ENCODE peak calls at places on chromosomes 2 and 18, in four cellular contexts. L, E, U and J are unnamed samples.

GRCh38 chr18:59357928-59358327 is 1.1 kb downstream of the LMAN1 start:
- DNase-seq in L (peak), E (peak), U (no peak), J (no peak)

GRCh38 chr2:237624565-237624964 is 2.8 kb upstream of the LRRFIP1 start:
- DNase-seq in L (no peak), E (no peak), U (peak), J (no peak)

GRCh38 chr2:54176577-54176976 is 61.2 kb downstream of the ACYP2 start:
- DNase-seq in L (peak), E (peak), U (peak), J (no peak)

GRCh38 chr2:101596346-101596745 is 101.2 kb upstream of the MAP4K4 start:
- DNase-seq in L (peak), E (no peak), U (no peak), J (no peak)

GRCh38 chr2:218999881-219000568 is 6.8 kb upstream of the CRYBA2 start:
- DNase-seq in L (no peak), E (no peak), U (peak), J (no peak)

GRCh38 chr2:71530246-71530986 is 77.1 kb downstream of the DYSF start:
- DNase-seq in L (peak), E (no peak), U (peak), J (peak)

GRCh38 chr2:7930800-7931635 is 750.8 kb upstream of the ID2 start:
- DNase-seq in L (peak), E (no peak), U (no peak), J (no peak)

GRCh38 chr2:149112713-149113112 is 74.2 kb downstream of the LYPD6B start:
- DNase-seq in L (no peak), E (no peak), U (no peak), J (no peak)

GRCh38 chr2:105959357-105959756 is 214.6 kb downstream of the NCK2 start:
- DNase-seq in L (no peak), E (no peak), U (no peak), J (no peak)

GRCh38 chr2:146989726-146990125 is 855.1 kb upstream of the ACVR2A start:
- DNase-seq in L (no peak), E (no peak), U (no peak), J (no peak)

GRCh38 chr2:117698287-117698686 is 116.2 kb upstream of the DDX18 start:
- DNase-seq in L (no peak), E (no peak), U (no peak), J (no peak)

GRCh38 chr2:24559714-24560113 is 68.7 kb downstream of the NCOA1 start:
- DNase-seq in L (peak), E (peak), U (no peak), J (no peak)

GRCh38 chr2:8438996-8439395 is 242.9 kb upstream of the ID2 start:
- DNase-seq in L (no peak), E (no peak), U (no peak), J (no peak)

GRCh38 chr2:85154048-85154753 is 21.0 kb downstream of the TCF7L1 start:
- DNase-seq in L (peak), E (no peak), U (no peak), J (no peak)

GRCh38 chr18:5903386-5903785 is 8.1 kb upstream of the TMEM200C start:
- DNase-seq in L (no peak), E (peak), U (no peak), J (no peak)

GRCh38 chr18:61690418-61691138 is 202.2 kb downstream of the RNF152 start:
- DNase-seq in L (no peak), E (no peak), U (no peak), J (no peak)

GRCh38 chr2:51812138-51812866 is 780.4 kb upstream of the NRXN1 start:
- DNase-seq in L (peak), E (no peak), U (no peak), J (no peak)

GRCh38 chr2:217790681-217791392 is 212.0 kb downstream of the TNS1 start:
- DNase-seq in L (peak), E (no peak), U (no peak), J (no peak)

GRCh38 chr2:60560734-60561649 is 7.5 kb upstream of the BCL11A start:
- DNase-seq in L (no peak), E (no peak), U (no peak), J (no peak)

GRCh38 chr2:172704072-172704936 is 31.3 kb upstream of the RAPGEF4 start:
- DNase-seq in L (peak), E (no peak), U (no peak), J (peak)

GRCh38 chr2:5077479-5078089 is 614.6 kb upstream of the SOX11 start:
- DNase-seq in L (no peak), E (no peak), U (no peak), J (no peak)

GRCh38 chr2:168179592-168179991 is 67.8 kb downstream of the STK39 start:
- DNase-seq in L (no peak), E (no peak), U (no peak), J (no peak)

GRCh38 chr18:26074256-26074655 is 16.2 kb downstream of the SS18 start:
- DNase-seq in L (no peak), E (no peak), U (no peak), J (no peak)

GRCh38 chr2:223747392-223748042 is 89.9 kb downstream of the AP1S3 start:
- DNase-seq in L (no peak), E (no peak), U (no peak), J (no peak)

GRCh38 chr2:23662941-23663729 is 263.8 kb downstream of the ATAD2B start:
- DNase-seq in L (no peak), E (no peak), U (no peak), J (no peak)

GRCh38 chr2:20640411-20641122 is 10.3 kb downstream of the HS1BP3 start:
- DNase-seq in L (no peak), E (no peak), U (no peak), J (no peak)

GRCh38 chr2:153543639-153544071 is 65.1 kb upstream of the RPRM start:
- DNase-seq in L (no peak), E (no peak), U (peak), J (no peak)

GRCh38 chr2:29213871-29214341 is 98.7 kb downstream of the CLIP4 start:
- DNase-seq in L (peak), E (no peak), U (no peak), J (no peak)

GRCh38 chr2:69131983-69132675 is 119.2 kb downstream of the ANTXR1 start:
- DNase-seq in L (no peak), E (no peak), U (no peak), J (no peak)

GRCh38 chr2:239609162-239609561 is 208.3 kb upstream of the HDAC4 start:
- DNase-seq in L (no peak), E (no peak), U (peak), J (no peak)

GRCh38 chr18:26383454-26384270 is 157.4 kb downstream of the TAF4B start:
- DNase-seq in L (peak), E (no peak), U (no peak), J (peak)

DNA sequence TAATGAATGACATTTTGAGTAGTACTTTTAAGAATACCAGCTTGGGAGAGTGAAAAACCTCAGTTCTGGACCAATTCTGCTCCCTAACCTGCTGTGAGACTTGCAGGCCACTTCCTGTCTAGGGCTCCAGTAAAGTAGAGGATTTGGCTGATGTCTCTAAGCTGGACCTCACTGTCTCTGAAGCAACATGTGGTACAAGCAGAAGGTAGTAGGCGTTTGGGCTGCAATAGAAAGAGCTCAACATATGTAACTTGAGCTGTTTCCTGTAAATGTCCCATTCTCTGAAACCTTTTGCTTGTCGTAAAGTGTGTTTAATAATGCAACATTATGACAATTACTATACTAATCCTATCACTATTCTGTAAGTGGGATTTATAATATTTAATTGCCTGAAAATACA is 213.1 kb downstream of the MYO3B start:
- DNase-seq in L (no peak), E (no peak), U (no peak), J (no peak)
- H3K4ac ChIP-seq in L (no peak), E (no peak), U (no peak), J (no peak)

GRCh38 chr18:32257073-32257780 is 67.4 kb downstream of the MEP1B start:
- DNase-seq in L (no peak), E (no peak), U (no peak), J (no peak)

GRCh38 chr18:32258558-32259204 is 68.8 kb downstream of the MEP1B start:
- DNase-seq in L (no peak), E (no peak), U (no peak), J (no peak)

GRCh38 chr18:32258148-32258547 is 68.3 kb downstream of the MEP1B start:
- DNase-seq in L (no peak), E (no peak), U (no peak), J (no peak)

GRCh38 chr18:32261003-32261402 is 71.2 kb downstream of the MEP1B start:
- DNase-seq in L (no peak), E (no peak), U (no peak), J (no peak)

DNA sequence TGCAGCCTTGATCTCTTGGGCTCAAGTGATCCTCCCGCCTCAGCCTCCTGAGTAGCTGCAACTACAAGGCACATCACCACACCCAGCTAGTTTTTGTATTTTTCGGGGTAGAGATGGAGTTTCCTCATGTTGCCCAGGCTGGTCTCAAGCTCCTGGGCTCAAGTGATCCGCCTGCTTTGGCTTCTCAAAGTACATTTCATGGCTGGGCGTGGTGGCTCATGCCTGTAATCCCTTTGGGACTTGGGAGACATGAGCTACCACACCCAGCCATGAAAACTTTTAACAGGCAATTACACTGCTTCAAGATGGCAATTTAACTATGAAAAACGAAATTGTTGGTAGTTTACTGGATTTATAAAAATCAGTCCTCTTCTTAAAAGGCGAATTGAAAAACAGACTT is 69.7 kb downstream of the MEP1B start:
- DNase-seq in L (no peak), E (no peak), U (no peak), J (no peak)
- H4K91ac ChIP-seq in L (no peak), E (no peak), U (no peak), J (no peak)

DNA sequence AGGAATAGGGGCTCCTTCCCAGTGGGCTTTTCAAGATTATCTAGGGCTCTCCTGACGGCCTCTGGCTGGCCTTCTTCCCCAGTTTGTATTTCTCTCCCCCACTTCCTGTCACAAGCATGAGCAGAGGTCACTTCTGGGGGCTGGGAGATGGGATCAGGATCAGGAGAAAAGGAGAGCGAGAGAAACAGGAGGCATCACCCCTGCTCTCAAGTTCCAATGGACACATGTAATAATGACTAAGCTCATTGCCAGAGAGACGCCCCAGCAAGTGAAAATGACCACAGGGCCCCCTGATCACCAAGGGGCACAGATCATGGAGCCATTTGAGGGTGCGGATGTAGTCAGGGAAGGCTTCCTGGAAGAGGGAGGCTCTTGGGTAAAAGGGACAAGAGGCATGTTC is 92.1 kb downstream of the SMAD7 start:
- DNase-seq in L (no peak), E (no peak), U (no peak), J (no peak)
- H3K27ac ChIP-seq in L (no peak), E (no peak), U (no peak), J (no peak)

GRCh38 chr2:2219984-2220383 is 111.1 kb downstream of the MYT1L start:
- DNase-seq in L (no peak), E (no peak), U (no peak), J (no peak)
- H3K4ac ChIP-seq in L (no peak), E (no peak), U (no peak), J (no peak)

GRCh38 chr2:202015035-202015345 is 18.7 kb upstream of the FZD7 start:
- DNase-seq in L (no peak), E (no peak), U (no peak), J (no peak)
- H4K91ac ChIP-seq in L (peak), E (no peak), U (no peak), J (no peak)